ENCODE peak calls at places on chromosomes 6 and 20, in nine cellular contexts. F, I, C, W, P, O, A, Y and S are unnamed samples.

GRCh38 chr6:51105357-51105756 is 286.7 kb downstream of the TFAP2B start:
- DNase-seq in P (no peak), Y (no peak), C (no peak), W (no peak), I (no peak), O (no peak), F (no peak), A (no peak), S (no peak)

GRCh38 chr6:105816875-105817274 is 269.3 kb upstream of the PRDM1 start:
- DNase-seq in F (no peak), A (no peak), I (no peak), O (no peak), Y (no peak), P (no peak), C (no peak), W (no peak), S (no peak)

GRCh38 chr6:42938987-42939809 is 9.9 kb downstream of the CNPY3 start:
- DNase-seq in C (no peak), P (no peak), W (no peak), A (no peak), O (no peak), F (no peak), I (no peak), Y (no peak), S (no peak)

GRCh38 chr20:41509316-41509715 is 108.9 kb downstream of the CHD6 start:
- DNase-seq in Y (no peak), P (no peak), O (no peak), F (no peak), A (no peak), C (no peak), W (no peak), I (no peak), S (no peak)

GRCh38 chr20:50680106-50680960 is 11.0 kb downstream of the RIPOR3 start:
- DNase-seq in C (peak; percentile 54), A (peak; percentile 27), Y (peak; percentile 55), P (no peak), F (no peak), W (peak; percentile 93), I (peak; percentile 83), O (no peak), S (no peak)

GRCh38 chr6:163711615-163712568 is 297.4 kb downstream of the QKI start:
- DNase-seq in C (no peak), I (no peak), A (peak; percentile 25), O (no peak), F (no peak), Y (peak; percentile 58), P (no peak), W (no peak), S (no peak)

GRCh38 chr6:3759656-3760245 is 8.2 kb upstream of the PXDC1 start:
- DNase-seq in A (peak; percentile 97), Y (peak; percentile 50), W (no peak), P (no peak), I (no peak), F (no peak), O (no peak), C (peak; percentile 56), S (no peak)

GRCh38 chr6:151370509-151371078 is 20.8 kb downstream of the ZBTB2 start:
- DNase-seq in A (peak; percentile 58), F (no peak), C (peak; percentile 33), P (no peak), W (no peak), O (no peak), I (no peak), Y (peak; percentile 62), S (no peak)

GRCh38 chr20:63381781-63382431 is 20.8 kb upstream of the CHRNA4 start:
- DNase-seq in O (no peak), A (no peak), I (no peak), W (no peak), F (no peak), C (no peak), P (peak; percentile 1), Y (no peak), S (peak; percentile 92)

GRCh38 chr6:130158061-130158460 is 64.7 kb downstream of the SAMD3 start:
- DNase-seq in O (no peak), W (no peak), I (no peak), A (peak; percentile 37), C (peak; percentile 30), Y (no peak), P (no peak), F (no peak), S (no peak)

GRCh38 chr6:15490242-15491100 is 172.4 kb downstream of the DTNBP1 start:
- DNase-seq in W (no peak), Y (no peak), O (no peak), P (no peak), F (no peak), C (no peak), I (no peak), A (no peak), S (no peak)

GRCh38 chr6:142845143-142845571 is 99.8 kb downstream of the HIVEP2 start:
- DNase-seq in O (no peak), Y (no peak), I (no peak), W (no peak), P (no peak), A (peak; percentile 12), C (no peak), F (no peak), S (no peak)

GRCh38 chr6:5764401-5764955 is 242.2 kb downstream of the NRN1 start:
- DNase-seq in A (peak; percentile 49), W (no peak), C (peak; percentile 7), I (no peak), F (no peak), P (no peak), O (no peak), Y (no peak), S (no peak)

GRCh38 chr6:48315051-48315719 is 204.2 kb upstream of the PTCHD4 start:
- DNase-seq in Y (no peak), F (no peak), W (no peak), P (no peak), A (no peak), O (no peak), I (no peak), C (no peak), S (no peak)

GRCh38 chr6:66937180-66937579 is 1230.2 kb upstream of the EYS start:
- DNase-seq in Y (no peak), I (no peak), W (no peak), A (no peak), P (no peak), O (no peak), F (no peak), C (no peak), S (no peak)

GRCh38 chr20:48098866-48099265 is 313.6 kb upstream of the SULF2 start:
- DNase-seq in I (no peak), F (no peak), A (no peak), P (no peak), Y (no peak), W (no peak), C (peak; percentile 53), O (no peak), S (no peak)

GRCh38 chr6:27720607-27721580 is 191.3 kb downstream of the OR2B2 start:
- DNase-seq in C (peak; percentile 47), I (no peak), A (peak; percentile 43), O (peak; percentile 87), W (no peak), P (no peak), F (no peak), Y (no peak), S (no peak)
- TF ChIP-seq CTCF in C (no peak), I (no peak), A (no peak), O (no peak), W (no peak), P (no peak), F (no peak), Y (no peak), S (no peak)

GRCh38 chr6:112502348-112503130 is 155.4 kb downstream of the RFPL4B start:
- DNase-seq in C (peak; percentile 35), O (no peak), P (no peak), I (no peak), Y (no peak), A (peak; percentile 33), F (no peak), W (no peak), S (no peak)
- TF ChIP-seq CTCF in C (peak; percentile 39), O (peak; percentile 49), P (no peak), I (no peak), Y (peak; percentile 21), A (peak; percentile 41), F (no peak), W (peak; percentile 5), S (peak; percentile 23)

DNA sequence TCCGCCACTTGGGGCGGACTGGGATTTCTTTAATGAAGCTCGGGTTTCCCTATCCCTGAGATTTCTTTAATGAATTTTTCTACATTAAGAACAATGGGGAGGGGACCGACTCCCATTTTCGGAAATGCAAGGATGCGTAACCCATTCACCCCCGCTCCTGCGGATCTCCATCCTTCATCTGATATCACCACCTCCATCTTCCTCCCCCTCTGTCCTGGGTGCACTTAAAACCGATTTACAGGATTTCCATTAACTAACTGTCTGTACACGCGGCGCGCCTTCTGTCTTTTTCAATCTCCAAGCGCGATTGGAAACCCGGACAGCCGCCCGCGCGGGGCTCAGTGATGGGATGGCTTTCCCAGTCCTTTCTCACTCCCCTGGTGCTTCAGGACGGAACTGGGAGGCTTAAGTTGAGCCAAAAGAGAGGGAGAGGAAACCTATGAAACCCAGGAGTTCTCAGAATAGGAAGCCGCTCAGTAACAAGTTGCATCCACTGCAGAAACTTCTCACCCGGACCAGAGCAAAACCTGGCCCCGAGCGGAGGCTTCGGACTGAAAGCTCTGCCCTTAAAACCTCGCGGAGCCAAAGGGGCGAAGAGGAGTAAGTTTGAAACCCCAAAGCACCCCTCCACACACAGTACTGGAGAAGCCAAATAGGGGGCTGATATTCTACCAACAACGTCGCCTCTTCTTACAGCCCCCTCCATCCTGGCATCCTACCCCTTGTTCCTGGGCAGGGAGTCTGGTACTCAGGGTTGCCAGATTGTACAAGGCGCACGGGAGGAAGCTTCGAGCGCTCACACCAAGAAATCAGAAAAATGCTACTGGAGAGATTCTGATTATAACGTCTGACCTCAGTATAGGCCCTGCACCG is 721 bp upstream of the COL12A1 start:
- DNase-seq in F (no peak), C (peak; percentile 64), W (no peak), P (no peak), A (no peak), I (no peak), Y (no peak), O (no peak), S (peak; percentile 13)
- TF ChIP-seq CTCF in F (no peak), C (no peak), W (no peak), P (no peak), A (peak; percentile 30), I (no peak), Y (peak; percentile 8), O (no peak), S (no peak)

GRCh38 chr6:46676604-46677313 is 10.9 kb upstream of the TDRD6 start:
- DNase-seq in Y (no peak), C (no peak), I (no peak), A (no peak), P (no peak), F (no peak), O (no peak), W (no peak), S (no peak)

GRCh38 chr6:46674410-46674809 is 13.3 kb upstream of the TDRD6 start:
- DNase-seq in O (no peak), A (no peak), Y (no peak), P (no peak), F (no peak), C (no peak), I (no peak), W (no peak), S (no peak)

DNA sequence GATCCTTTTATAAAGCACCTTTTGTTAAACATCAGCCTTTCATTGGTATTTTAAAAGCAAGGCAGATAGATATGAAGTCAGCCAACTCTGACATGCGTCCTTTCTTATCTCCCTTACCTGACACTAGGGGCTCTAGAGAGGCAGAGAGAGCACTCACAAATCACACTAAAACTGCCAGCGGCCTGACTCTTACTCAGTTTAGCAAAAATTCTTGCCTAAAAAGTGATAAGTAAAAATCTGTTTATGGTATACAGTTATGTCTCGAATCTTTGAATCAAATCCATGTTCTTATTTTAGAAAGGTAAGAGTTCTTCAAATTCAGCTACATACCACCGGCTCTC is 10.4 kb upstream of the TDRD6 start:
- DNase-seq in P (no peak), I (no peak), A (no peak), W (no peak), O (no peak), F (no peak), Y (no peak), C (no peak), S (no peak)
- TF ChIP-seq CTCF in P (no peak), I (no peak), A (peak; percentile 17), W (peak; percentile 70), O (peak; percentile 63), F (no peak), Y (no peak), C (no peak), S (peak; percentile 20)